ENCODE peak calls at places on chromosomes 1 and 21, in five cellular contexts. P is body of pancreas, T is BE2C, U is heart right ventricle, M is uterus. E is an unnamed sample.

GRCh38 chr1:110312188-110313121 is 26.7 kb upstream of the RBM15 start:
- DNase-seq in P (peak; percentile 84), T (peak; percentile 86), U (peak; percentile 83), M (peak; percentile 77), E (peak; percentile 48)

GRCh38 chr1:205013683-205014367 is 29.2 kb upstream of the CNTN2 start:
- DNase-seq in P (no peak), T (peak; percentile 55), U (peak; percentile 42), M (peak; percentile 71), E (no peak)

GRCh38 chr1:209733409-209734192 is 22.3 kb upstream of the TRAF3IP3 start:
- DNase-seq in P (no peak), T (no peak), U (no peak), M (no peak), E (peak; percentile 44)

GRCh38 chr1:12177999-12178441 is 11.2 kb downstream of the TNFRSF1B start:
- DNase-seq in P (peak; percentile 45), T (peak; percentile 50), U (no peak), M (peak; percentile 72), E (peak; percentile 66)

GRCh38 chr1:61152706-61153105 is 70.3 kb downstream of the NFIA start:
- DNase-seq in P (no peak), T (no peak), U (no peak), M (no peak), E (no peak)

GRCh38 chr1:236002572-236002971 is 62.3 kb downstream of the NID1 start:
- DNase-seq in P (no peak), T (no peak), U (no peak), M (no peak), E (no peak)

GRCh38 chr1:55400560-55400959 is 185.4 kb upstream of the USP24 start:
- DNase-seq in P (no peak), T (no peak), U (no peak), M (no peak), E (no peak)

GRCh38 chr1:76105269-76105850 is 30.8 kb downstream of the ST6GALNAC3 start:
- DNase-seq in P (no peak), T (no peak), U (no peak), M (no peak), E (no peak)

GRCh38 chr1:191327868-191328267 is 830.4 kb upstream of the RGS18 start:
- DNase-seq in P (no peak), T (no peak), U (no peak), M (no peak), E (no peak)

GRCh38 chr1:150876111-150876434 is 326 bp downstream of the ARNT start:
- DNase-seq in P (no peak), T (peak; percentile 82), U (no peak), M (no peak), E (peak; percentile 47)

GRCh38 chr21:16002872-16003466 is 273.2 kb downstream of the USP25 start:
- DNase-seq in P (no peak), T (no peak), U (no peak), M (no peak), E (no peak)

GRCh38 chr1:37588939-37589338 is 6.8 kb downstream of the GNL2 start:
- DNase-seq in P (no peak), T (no peak), U (no peak), M (no peak), E (no peak)

GRCh38 chr1:221747840-221748239 is 6.0 kb upstream of the DUSP10 start:
- DNase-seq in P (no peak), T (no peak), U (no peak), M (no peak), E (no peak)

GRCh38 chr21:45836268-45836655 is 145.3 kb upstream of the COL6A1 start:
- DNase-seq in P (no peak), T (peak; percentile 51), U (no peak), M (no peak), E (no peak)

GRCh38 chr21:25103500-25104207 is 503.6 kb downstream of the MRPL39 start:
- DNase-seq in P (no peak), T (no peak), U (no peak), M (no peak), E (no peak)

GRCh38 chr1:50985094-50985493 is 15.0 kb downstream of the CDKN2C start:
- DNase-seq in P (no peak), T (no peak), U (no peak), M (no peak), E (no peak)

GRCh38 chr1:204162498-204163074 is 3.6 kb downstream of the REN start:
- DNase-seq in P (peak; percentile 84), T (peak; percentile 85), U (peak; percentile 72), M (peak; percentile 84), E (peak; percentile 48)

GRCh38 chr1:243501002-243501401 is 245.2 kb downstream of the SDCCAG8 start:
- DNase-seq in P (no peak), T (no peak), U (no peak), M (no peak), E (no peak)

GRCh38 chr1:16924216-16924918 is 2.6 kb downstream of the CROCC start:
- DNase-seq in P (no peak), T (no peak), U (no peak), M (no peak), E (no peak)

GRCh38 chr1:44811714-44812151 is 3.4 kb downstream of the BTBD19 start:
- DNase-seq in P (peak; percentile 10), T (peak; percentile 57), U (no peak), M (peak; percentile 43), E (no peak)

GRCh38 chr1:172581273-172581672 is 48.3 kb downstream of the SUCO start:
- DNase-seq in P (no peak), T (no peak), U (no peak), M (no peak), E (no peak)

GRCh38 chr1:178625695-178626094 is 99.3 kb upstream of the RALGPS2 start:
- DNase-seq in P (no peak), T (no peak), U (no peak), M (peak; percentile 39), E (no peak)

GRCh38 chr1:211549092-211549749 is 29.7 kb downstream of the SLC30A1 start:
- DNase-seq in P (no peak), T (no peak), U (no peak), M (no peak), E (no peak)

GRCh38 chr1:29638281-29638680 is 402.0 kb downstream of the PTPRU start:
- DNase-seq in P (no peak), T (no peak), U (no peak), M (no peak), E (no peak)

GRCh38 chr1:205398586-205398985 is 23.3 kb downstream of the LEMD1 start:
- DNase-seq in P (no peak), T (no peak), U (no peak), M (no peak), E (no peak)

GRCh38 chr1:101022294-101022693 is 3.3 kb downstream of the DPH5 start:
- DNase-seq in P (no peak), T (no peak), U (no peak), M (no peak), E (no peak)

GRCh38 chr1:211715976-211716375 is 40.6 kb upstream of the NEK2 start:
- DNase-seq in P (no peak), T (peak; percentile 52), U (no peak), M (no peak), E (no peak)

GRCh38 chr1:153404768-153405167 is 11.6 kb upstream of the S100A7A start:
- DNase-seq in P (peak; percentile 16), T (peak; percentile 47), U (peak; percentile 12), M (no peak), E (no peak)

GRCh38 chr21:21632926-21633325 is 634.7 kb downstream of the NCAM2 start:
- DNase-seq in P (no peak), T (no peak), U (no peak), M (no peak), E (no peak)
- H3K4me1 ChIP-seq in P (no peaks in the 10 kb centered on the region), T (no peaks in the 10 kb centered on the region), U (no peaks in the 10 kb centered on the region), M (no peaks in the 10 kb centered on the region), E (no peaks in the 10 kb centered on the region)

GRCh38 chr1:156388814-156389137 is 19.8 kb downstream of the RHBG start:
- DNase-seq in P (no peak), T (no peak), U (no peak), M (no peak), E (no peak)
- H3K27me3 ChIP-seq in P (no peaks in the 10 kb centered on the region), T (no peaks in the 10 kb centered on the region), U (peaks cover 68% of the 10 kb centered on the region), M (no peaks in the 10 kb centered on the region), E (no peaks in the 10 kb centered on the region)

DNA sequence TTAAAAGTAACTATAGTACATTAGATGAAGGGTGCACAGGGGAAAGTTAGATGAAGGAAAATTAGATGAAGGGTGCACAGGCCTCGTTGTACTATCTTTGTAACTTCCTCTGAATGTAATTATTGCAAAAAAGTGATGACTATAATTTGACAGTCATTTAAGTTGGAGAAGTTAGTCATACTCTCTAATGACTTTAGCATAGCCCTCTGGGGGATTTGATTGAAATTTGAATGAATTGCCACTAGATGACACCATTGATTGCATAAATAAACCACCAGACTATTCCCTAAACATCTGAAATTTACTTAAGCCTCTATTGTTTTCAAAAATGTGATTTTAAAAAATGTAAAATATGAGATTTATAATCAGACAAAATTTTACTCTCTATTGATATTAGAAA is 102.6 kb downstream of the TPR start:
- DNase-seq in P (no peak), T (no peak), U (no peak), M (no peak), E (no peak)
- TF ChIP-seq CTCF in P (no peak), T (no peak), U (peak; percentile 11), M (no peak), E (no peak)

DNA sequence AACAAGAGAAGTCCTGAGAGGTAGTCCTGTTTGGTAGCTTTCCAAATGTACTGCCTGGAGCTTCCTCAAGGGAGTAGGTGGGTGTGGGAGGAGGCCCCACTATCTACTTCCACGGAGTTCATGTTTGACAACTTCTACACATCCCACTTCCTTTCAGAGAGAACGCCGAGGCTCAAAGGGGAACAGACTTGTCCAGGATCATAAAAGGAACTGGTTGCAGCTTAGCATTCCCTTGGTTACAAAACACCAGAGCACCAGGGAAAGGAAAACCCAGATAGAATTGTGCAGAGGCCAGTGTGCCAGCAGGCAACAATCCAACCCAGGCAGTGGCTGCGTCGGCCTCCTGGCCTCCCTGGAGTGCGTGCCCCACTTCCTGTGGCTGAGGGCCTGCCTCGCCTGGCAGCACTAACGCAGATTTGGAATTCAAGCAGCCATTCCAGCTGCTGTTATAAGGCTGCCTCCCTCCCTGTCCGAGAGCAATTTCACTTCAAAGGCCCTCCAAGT is 4.2 kb upstream of the RAP1GAP start:
- DNase-seq in P (peak; percentile 61), T (no peak), U (peak; percentile 66), M (peak; percentile 78), E (no peak)
- H3K4me1 ChIP-seq in P (peaks cover 40% of the 10 kb centered on the region), T (peaks cover 8% of the 10 kb centered on the region), U (peaks cover 50% of the 10 kb centered on the region), M (peaks cover 18% of the 10 kb centered on the region), E (no peaks in the 10 kb centered on the region)